ENCODE peak calls at places on chromosomes 2 and 18, in eight cellular contexts. A, J, S, N, G, D, U and E are unnamed samples.
A peak's percentile ranks its signal among the peaks of the same experiment; 100 is the strongest.

GRCh38 chr2:126042089-126042488 is 613.9 kb upstream of the GYPC start:
- DNase-seq in A (no peak), J (no peak), S (no peak), N (no peak), G (no peak), D (no peak), U (no peak), E (no peak)

GRCh38 chr18:23523429-23524212 is 20.3 kb downstream of the RMC1 start:
- DNase-seq in A (no peak), J (no peak), S (no peak), N (no peak), G (peak; percentile 29), D (no peak), U (no peak), E (no peak)

GRCh38 chr2:113755690-113756063 is 765 bp downstream of the SLC35F5 start:
- DNase-seq in A (no peak), J (no peak), S (no peak), N (no peak), G (no peak), D (no peak), U (no peak), E (no peak)

GRCh38 chr18:31149351-31149750 is 13.3 kb downstream of the DSC1 start:
- DNase-seq in A (no peak), J (no peak), S (no peak), N (no peak), G (no peak), D (no peak), U (no peak), E (no peak)

GRCh38 chr18:35441857-35442595 is 55.7 kb downstream of the INO80C start:
- DNase-seq in A (no peak), J (no peak), S (no peak), N (no peak), G (no peak), D (no peak), U (no peak), E (no peak)

GRCh38 chr2:196887431-196887830 is 39.1 kb downstream of the PGAP1 start:
- DNase-seq in A (no peak), J (no peak), S (no peak), N (no peak), G (no peak), D (no peak), U (no peak), E (no peak)

GRCh38 chr2:72895154-72895553 is 7.9 kb downstream of the SPR start:
- DNase-seq in A (no peak), J (no peak), S (no peak), N (no peak), G (no peak), D (no peak), U (no peak), E (no peak)

GRCh38 chr2:224009605-224010330 is 29.3 kb downstream of the SERPINE2 start:
- DNase-seq in A (peak; percentile 16), J (no peak), S (no peak), N (no peak), G (no peak), D (no peak), U (no peak), E (no peak)

GRCh38 chr2:236855866-236856855 is 229.5 kb upstream of the COPS8 start:
- DNase-seq in A (no peak), J (no peak), S (no peak), N (no peak), G (peak; percentile 59), D (no peak), U (no peak), E (no peak)

GRCh38 chr2:61135510-61135909 is 26.5 kb upstream of the C2orf74 start:
- DNase-seq in A (no peak), J (no peak), S (no peak), N (no peak), G (no peak), D (no peak), U (no peak), E (no peak)

GRCh38 chr2:207711750-207712487 is 479 bp downstream of the CCNYL1 start:
- DNase-seq in A (peak; percentile 34), J (no peak), S (peak; percentile 23), N (peak; percentile 57), G (peak; percentile 76), D (peak; percentile 28), U (no peak), E (peak; percentile 82)

GRCh38 chr18:68417826-68418225 is 297.1 kb downstream of the TMX3 start:
- DNase-seq in A (no peak), J (no peak), S (no peak), N (no peak), G (no peak), D (no peak), U (no peak), E (no peak)

GRCh38 chr2:10202136-10202535 is 79.6 kb downstream of the RRM2 start:
- DNase-seq in A (no peak), J (no peak), S (no peak), N (no peak), G (no peak), D (no peak), U (no peak), E (no peak)

GRCh38 chr2:181077128-181077709 is 96.8 kb downstream of the UBE2E3 start:
- DNase-seq in A (no peak), J (no peak), S (peak; percentile 6), N (no peak), G (no peak), D (no peak), U (no peak), E (no peak)

GRCh38 chr2:20501974-20502373 is 55.1 kb downstream of the RHOB start:
- DNase-seq in A (no peak), J (peak; percentile 94), S (no peak), N (no peak), G (no peak), D (peak; percentile 56), U (no peak), E (no peak)

GRCh38 chr18:62368100-62368499 is 43.0 kb downstream of the TNFRSF11A start:
- DNase-seq in A (no peak), J (no peak), S (no peak), N (no peak), G (no peak), D (no peak), U (no peak), E (no peak)

GRCh38 chr18:55489742-55490055 is 98.3 kb downstream of the TCF4 start:
- DNase-seq in A (no peak), J (no peak), S (no peak), N (no peak), G (no peak), D (no peak), U (no peak), E (no peak)

GRCh38 chr2:126971481-126972271 is 73.0 kb downstream of the TEX51 start:
- DNase-seq in A (peak; percentile 82), J (peak; percentile 21), S (peak; percentile 46), N (peak; percentile 63), G (peak; percentile 83), D (peak; percentile 68), U (peak; percentile 87), E (peak; percentile 66)

GRCh38 chr2:60958361-60958760 is 59.2 kb upstream of the PEX13 start:
- DNase-seq in A (no peak), J (peak; percentile 8), S (no peak), N (no peak), G (no peak), D (no peak), U (no peak), E (no peak)

GRCh38 chr18:21264651-21265050 is 22.6 kb downstream of the GREB1L start:
- DNase-seq in A (no peak), J (no peak), S (no peak), N (no peak), G (no peak), D (no peak), U (no peak), E (peak; percentile 24)

GRCh38 chr2:67846341-67847070 is 216.3 kb downstream of the C1D start:
- DNase-seq in A (peak; percentile 68), J (peak; percentile 96), S (no peak), N (peak; percentile 41), G (peak; percentile 93), D (peak; percentile 82), U (peak; percentile 83), E (peak; percentile 81)

GRCh38 chr2:2757764-2758163 is 426.7 kb upstream of the MYT1L start:
- DNase-seq in A (no peak), J (no peak), S (no peak), N (no peak), G (no peak), D (no peak), U (no peak), E (no peak)

GRCh38 chr2:2234398-2234797 is 96.7 kb downstream of the MYT1L start:
- DNase-seq in A (no peak), J (no peak), S (no peak), N (no peak), G (no peak), D (no peak), U (no peak), E (no peak)

GRCh38 chr2:156077041-156077735 is 255.3 kb downstream of the NR4A2 start:
- DNase-seq in A (no peak), J (no peak), S (no peak), N (no peak), G (no peak), D (no peak), U (no peak), E (no peak)

GRCh38 chr2:145593991-145594702 is 1074.2 kb upstream of the ZEB2 start:
- DNase-seq in A (no peak), J (peak; percentile 34), S (no peak), N (no peak), G (no peak), D (no peak), U (no peak), E (no peak)

GRCh38 chr2:209933499-209934458 is 68.7 kb upstream of the RPE start:
- DNase-seq in A (no peak), J (peak; percentile 42), S (no peak), N (no peak), G (no peak), D (no peak), U (no peak), E (no peak)

GRCh38 chr2:212042562-212042961 is 496.0 kb downstream of the ERBB4 start:
- DNase-seq in A (no peak), J (no peak), S (no peak), N (no peak), G (no peak), D (no peak), U (no peak), E (no peak)

GRCh38 chr2:132469095-132469494 is 52.5 kb downstream of the GPR39 start:
- DNase-seq in A (no peak), J (no peak), S (no peak), N (no peak), G (no peak), D (no peak), U (no peak), E (no peak)
- H3K9me3 ChIP-seq in A (peaks cover 23% of the 10 kb centered on the region), J (peaks cover 47% of the 10 kb centered on the region), S (peaks cover 36% of the 10 kb centered on the region), N (peaks cover 18% of the 10 kb centered on the region), G (peaks cover 5% of the 10 kb centered on the region), D (no peaks in the 10 kb centered on the region), U (peaks cover 26% of the 10 kb centered on the region), E (peaks cover 42% of the 10 kb centered on the region)

GRCh38 chr18:66819235-66819634 is 215.3 kb upstream of the CDH19 start:
- DNase-seq in A (no peak), J (no peak), S (no peak), N (no peak), G (no peak), D (no peak), U (no peak), E (no peak)
- H3K9me3 ChIP-seq in A (no peaks in the 10 kb centered on the region), J (no peaks in the 10 kb centered on the region), S (no peaks in the 10 kb centered on the region), N (no peaks in the 10 kb centered on the region), G (no peaks in the 10 kb centered on the region), D (no peaks in the 10 kb centered on the region), U (no peaks in the 10 kb centered on the region), E (no peaks in the 10 kb centered on the region)

GRCh38 chr18:14927701-14928100 is 179.7 kb downstream of the ANKRD30B start:
- DNase-seq in A (no peak), J (no peak), S (no peak), N (no peak), G (no peak), D (no peak), U (no peak), E (no peak)
- H3K9me3 ChIP-seq in A (no peaks in the 10 kb centered on the region), J (peaks cover 55% of the 10 kb centered on the region), S (no peaks in the 10 kb centered on the region), N (no peaks in the 10 kb centered on the region), G (no peaks in the 10 kb centered on the region), D (no peaks in the 10 kb centered on the region), U (no peaks in the 10 kb centered on the region), E (no peaks in the 10 kb centered on the region)

GRCh38 chr2:6845312-6845711 is 20.4 kb downstream of the CMPK2 start:
- DNase-seq in A (no peak), J (no peak), S (no peak), N (no peak), G (no peak), D (no peak), U (no peak), E (no peak)
- H3K9me3 ChIP-seq in A (peaks cover 46% of the 10 kb centered on the region), J (peaks cover 21% of the 10 kb centered on the region), S (peaks cover 81% of the 10 kb centered on the region), N (peaks cover 82% of the 10 kb centered on the region), G (peaks cover 10% of the 10 kb centered on the region), D (peaks cover 44% of the 10 kb centered on the region), U (peaks cover 73% of the 10 kb centered on the region), E (peaks cover 92% of the 10 kb centered on the region)